ENCODE peak calls at places on chromosomes 12 and 14, in six cellular contexts. One of them, this sample, is unnamed.

GRCh38 chr12:49068879-49069506 is 786 bp downstream of the RHEBL1 start:
- DNase-seq in K562: no peak
- DNase-seq in endothelial cell of umbilical vein: no peak
- DNase-seq in A549: no peak
- DNase-seq in HepG2: no peak
- DNase-seq in GM12878: no peak
- DNase-seq in this sample: no peak

GRCh38 chr14:57314690-57315089 is 45.9 kb downstream of the AP5M1 start:
- DNase-seq in K562: no peak
- DNase-seq in endothelial cell of umbilical vein: no peak
- DNase-seq in A549: no peak
- DNase-seq in HepG2: no peak
- DNase-seq in GM12878: no peak
- DNase-seq in this sample: no peak

GRCh38 chr12:55934773-55935172 is 3.8 kb downstream of the DGKA start:
- DNase-seq in K562: no peak
- DNase-seq in endothelial cell of umbilical vein: no peak
- DNase-seq in A549: no peak
- DNase-seq in HepG2: no peak
- DNase-seq in GM12878: no peak
- DNase-seq in this sample: no peak

GRCh38 chr14:65103150-65103760 is 938 bp upstream of the MAX start:
- DNase-seq in K562: no peak
- DNase-seq in endothelial cell of umbilical vein: no peak
- DNase-seq in A549: peak; percentile 58
- DNase-seq in HepG2: peak; percentile 24
- DNase-seq in GM12878: no peak
- DNase-seq in this sample: peak; percentile 84

GRCh38 chr14:80213602-80214001 is 2.3 kb upstream of the DIO2 start:
- DNase-seq in K562: no peak
- DNase-seq in endothelial cell of umbilical vein: peak; percentile 39
- DNase-seq in A549: peak; percentile 86
- DNase-seq in HepG2: peak; percentile 47
- DNase-seq in GM12878: no peak
- DNase-seq in this sample: peak; percentile 68

GRCh38 chr12:126076515-126076914 is 1011.3 kb downstream of the AACS start:
- DNase-seq in K562: no peak
- DNase-seq in endothelial cell of umbilical vein: no peak
- DNase-seq in A549: no peak
- DNase-seq in HepG2: no peak
- DNase-seq in GM12878: no peak
- DNase-seq in this sample: no peak

GRCh38 chr12:70449074-70449757 is 83.1 kb downstream of the KCNMB4 start:
- DNase-seq in K562: no peak
- DNase-seq in endothelial cell of umbilical vein: no peak
- DNase-seq in A549: peak; percentile 33
- DNase-seq in HepG2: peak; percentile 20
- DNase-seq in GM12878: no peak
- DNase-seq in this sample: no peak

GRCh38 chr12:101792046-101792931 is 38.5 kb downstream of the GNPTAB start:
- DNase-seq in K562: no peak
- DNase-seq in endothelial cell of umbilical vein: peak; percentile 18
- DNase-seq in A549: no peak
- DNase-seq in HepG2: no peak
- DNase-seq in GM12878: no peak
- DNase-seq in this sample: no peak

GRCh38 chr14:32509632-32510187 is 180.6 kb downstream of the AKAP6 start:
- DNase-seq in K562: no peak
- DNase-seq in endothelial cell of umbilical vein: peak; percentile 98
- DNase-seq in A549: peak; percentile 88
- DNase-seq in HepG2: peak; percentile 50
- DNase-seq in GM12878: no peak
- DNase-seq in this sample: no peak

GRCh38 chr12:114913871-114914801 is 230.2 kb upstream of the TBX3 start:
- DNase-seq in K562: no peak
- DNase-seq in endothelial cell of umbilical vein: no peak
- DNase-seq in A549: peak; percentile 82
- DNase-seq in HepG2: no peak
- DNase-seq in GM12878: no peak
- DNase-seq in this sample: no peak

GRCh38 chr12:87428701-87429277 is 600.4 kb downstream of the C12orf50 start:
- DNase-seq in K562: no peak
- DNase-seq in endothelial cell of umbilical vein: peak; percentile 3
- DNase-seq in A549: no peak
- DNase-seq in HepG2: no peak
- DNase-seq in GM12878: no peak
- DNase-seq in this sample: no peak

GRCh38 chr12:19288161-19288560 is 151.1 kb upstream of the AEBP2 start:
- DNase-seq in K562: no peak
- DNase-seq in endothelial cell of umbilical vein: peak; percentile 10
- DNase-seq in A549: no peak
- DNase-seq in HepG2: no peak
- DNase-seq in GM12878: no peak
- DNase-seq in this sample: no peak

GRCh38 chr12:19288603-19289244 is 150.6 kb upstream of the AEBP2 start:
- DNase-seq in K562: peak; percentile 18
- DNase-seq in endothelial cell of umbilical vein: peak; percentile 58
- DNase-seq in A549: peak; percentile 48
- DNase-seq in HepG2: peak; percentile 32
- DNase-seq in GM12878: no peak
- DNase-seq in this sample: peak; percentile 60

GRCh38 chr12:19287302-19287701 is 152.0 kb upstream of the AEBP2 start:
- DNase-seq in K562: no peak
- DNase-seq in endothelial cell of umbilical vein: no peak
- DNase-seq in A549: no peak
- DNase-seq in HepG2: no peak
- DNase-seq in GM12878: no peak
- DNase-seq in this sample: no peak

GRCh38 chr12:19284658-19285057 is 154.6 kb upstream of the AEBP2 start:
- DNase-seq in K562: no peak
- DNase-seq in endothelial cell of umbilical vein: no peak
- DNase-seq in A549: no peak
- DNase-seq in HepG2: no peak
- DNase-seq in GM12878: no peak
- DNase-seq in this sample: no peak

GRCh38 chr12:19285793-19286448 is 153.4 kb upstream of the AEBP2 start:
- DNase-seq in K562: no peak
- DNase-seq in endothelial cell of umbilical vein: no peak
- DNase-seq in A549: no peak
- DNase-seq in HepG2: peak; percentile 21
- DNase-seq in GM12878: no peak
- DNase-seq in this sample: no peak
- TF ChIP-seq MYC in K562: no peak
- TF ChIP-seq MYC in endothelial cell of umbilical vein: no peak
- TF ChIP-seq MYC in A549: no peak
- TF ChIP-seq MYC in HepG2: no peak
- TF ChIP-seq MYC in GM12878: no peak
- TF ChIP-seq MYC in this sample: no peak

GRCh38 chr12:57530396-57531142 is 7.9 kb downstream of the MBD6 start:
- DNase-seq in K562: no peak
- DNase-seq in endothelial cell of umbilical vein: no peak
- DNase-seq in A549: no peak
- DNase-seq in HepG2: no peak
- DNase-seq in GM12878: no peak
- DNase-seq in this sample: no peak

GRCh38 chr12:57529831-57530230 is 7.2 kb downstream of the MBD6 start:
- DNase-seq in K562: no peak
- DNase-seq in endothelial cell of umbilical vein: no peak
- DNase-seq in A549: no peak
- DNase-seq in HepG2: no peak
- DNase-seq in GM12878: no peak
- DNase-seq in this sample: no peak

GRCh38 chr12:57533108-57533507 is 10.5 kb downstream of the MBD6 start:
- DNase-seq in K562: no peak
- DNase-seq in endothelial cell of umbilical vein: no peak
- DNase-seq in A549: no peak
- DNase-seq in HepG2: no peak
- DNase-seq in GM12878: no peak
- DNase-seq in this sample: no peak

GRCh38 chr12:57534250-57534649 is 11.6 kb downstream of the MBD6 start:
- DNase-seq in K562: no peak
- DNase-seq in endothelial cell of umbilical vein: no peak
- DNase-seq in A549: no peak
- DNase-seq in HepG2: no peak
- DNase-seq in GM12878: no peak
- DNase-seq in this sample: no peak

GRCh38 chr12:57531836-57532235 is 9.2 kb downstream of the MBD6 start:
- DNase-seq in K562: no peak
- DNase-seq in endothelial cell of umbilical vein: no peak
- DNase-seq in A549: no peak
- DNase-seq in HepG2: no peak
- DNase-seq in GM12878: no peak
- DNase-seq in this sample: no peak
- TF ChIP-seq MYC in K562: no peak
- TF ChIP-seq MYC in endothelial cell of umbilical vein: no peak
- TF ChIP-seq MYC in A549: no peak
- TF ChIP-seq MYC in HepG2: no peak
- TF ChIP-seq MYC in GM12878: no peak
- TF ChIP-seq MYC in this sample: no peak

GRCh38 chr12:107399061-107399460 is 286.5 kb upstream of the PWP1 start:
- DNase-seq in K562: no peak
- DNase-seq in endothelial cell of umbilical vein: no peak
- DNase-seq in A549: no peak
- DNase-seq in HepG2: no peak
- DNase-seq in GM12878: no peak
- DNase-seq in this sample: no peak
- TF ChIP-seq MYC in K562: no peak
- TF ChIP-seq MYC in endothelial cell of umbilical vein: no peak
- TF ChIP-seq MYC in A549: no peak
- TF ChIP-seq MYC in HepG2: no peak
- TF ChIP-seq MYC in GM12878: no peak
- TF ChIP-seq MYC in this sample: no peak

DNA sequence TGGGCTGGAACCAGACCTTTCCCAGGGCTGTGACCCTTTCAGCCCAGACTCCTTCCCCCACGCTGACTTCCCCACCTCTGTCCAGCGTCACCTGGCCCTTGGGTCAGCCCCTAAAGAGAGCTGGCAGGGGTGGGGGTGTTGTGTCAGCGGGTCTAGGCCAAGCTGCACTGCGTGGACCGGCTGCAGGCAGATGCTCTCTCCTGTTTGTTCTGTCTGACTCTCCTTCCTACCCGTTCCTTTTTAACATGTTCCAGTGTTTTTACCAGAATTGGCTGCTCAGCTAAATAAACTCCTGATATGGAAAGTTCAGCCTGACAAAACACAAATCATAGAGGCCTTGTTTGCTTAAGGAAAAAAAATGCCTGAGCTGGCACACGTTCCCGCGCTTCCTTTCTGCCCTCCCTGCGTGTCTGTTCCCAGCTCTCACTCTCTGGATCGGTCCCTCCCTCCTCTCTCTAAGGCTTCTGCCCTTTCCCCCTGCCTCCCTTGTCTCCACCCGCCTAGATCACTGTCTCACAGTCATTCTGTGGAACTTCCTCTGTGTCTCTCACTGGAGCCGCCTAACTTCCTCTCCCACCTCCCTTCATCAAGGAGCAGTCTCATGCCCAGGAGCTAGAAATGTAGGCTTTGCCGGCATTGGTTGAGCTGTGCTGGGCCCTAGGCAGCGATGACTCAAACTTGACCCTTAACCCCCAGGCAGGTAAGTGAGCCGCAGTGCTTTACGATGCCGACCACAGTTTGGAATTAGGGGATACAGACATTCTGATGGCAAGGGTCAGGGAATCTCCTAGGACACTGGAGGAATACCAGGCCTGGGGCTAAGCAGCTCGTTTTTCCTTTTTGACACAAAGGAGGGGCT is 15.5 kb upstream of the MLXIP start:
- DNase-seq in K562: peak; percentile 59
- DNase-seq in endothelial cell of umbilical vein: peak; percentile 96
- DNase-seq in A549: peak; percentile 81
- DNase-seq in HepG2: peak; percentile 71
- DNase-seq in GM12878: no peak
- DNase-seq in this sample: peak; percentile 83
- TF ChIP-seq MYC in K562: no peak
- TF ChIP-seq MYC in endothelial cell of umbilical vein: no peak
- TF ChIP-seq MYC in A549: no peak
- TF ChIP-seq MYC in HepG2: peak; percentile 12
- TF ChIP-seq MYC in GM12878: no peak
- TF ChIP-seq MYC in this sample: no peak